ENCODE peak calls at places on chromosomes 12 and 14, in nine cellular contexts. K, L, A, S, J, M, O, P and R are unnamed samples.

GRCh38 chr12:86118161-86118560 is 138.0 kb downstream of the MGAT4C start:
- DNase-seq in O (no peak), L (no peak), K (no peak), M (no peak), A (no peak), J (no peak), S (no peak), P (no peak), R (no peak)

GRCh38 chr14:106029959-106030358 is 503.6 kb downstream of the TMEM121 start:
- DNase-seq in P (no peak), O (no peak), M (no peak), L (no peak), K (no peak), J (no peak), A (no peak), S (no peak), R (no peak)

GRCh38 chr12:44972746-44973421 is 78.0 kb downstream of the DBX2 start:
- DNase-seq in P (no peak), J (no peak), K (peak; percentile 43), S (no peak), M (peak; percentile 32), L (peak; percentile 83), A (no peak), O (no peak), R (peak; percentile 7)

GRCh38 chr12:24233519-24234246 is 284.2 kb upstream of the SOX5 start:
- DNase-seq in L (no peak), J (no peak), P (no peak), K (no peak), A (no peak), S (no peak), M (no peak), O (no peak), R (no peak)

GRCh38 chr12:91311081-91311480 is 128.5 kb upstream of the DCN start:
- DNase-seq in J (no peak), O (no peak), P (no peak), S (no peak), A (no peak), L (no peak), M (no peak), K (no peak), R (no peak)

GRCh38 chr12:100248886-100249285 is 18.0 kb downstream of the DEPDC4 start:
- DNase-seq in J (no peak), A (no peak), O (no peak), L (no peak), M (no peak), S (no peak), P (no peak), K (no peak), R (no peak)

GRCh38 chr14:40436551-40436950 is 1004.3 kb upstream of the FBXO33 start:
- DNase-seq in O (no peak), L (no peak), J (no peak), A (no peak), S (no peak), K (no peak), P (no peak), M (no peak), R (no peak)

GRCh38 chr14:39055786-39056474 is 47.1 kb downstream of the SEC23A start:
- DNase-seq in J (no peak), K (no peak), P (no peak), A (no peak), L (peak; percentile 5), M (no peak), O (no peak), S (no peak), R (no peak)

GRCh38 chr12:53780323-53780722 is 28.5 kb upstream of the CISTR start:
- DNase-seq in J (no peak), S (no peak), P (no peak), K (no peak), L (no peak), M (no peak), A (no peak), O (no peak), R (no peak)

DNA sequence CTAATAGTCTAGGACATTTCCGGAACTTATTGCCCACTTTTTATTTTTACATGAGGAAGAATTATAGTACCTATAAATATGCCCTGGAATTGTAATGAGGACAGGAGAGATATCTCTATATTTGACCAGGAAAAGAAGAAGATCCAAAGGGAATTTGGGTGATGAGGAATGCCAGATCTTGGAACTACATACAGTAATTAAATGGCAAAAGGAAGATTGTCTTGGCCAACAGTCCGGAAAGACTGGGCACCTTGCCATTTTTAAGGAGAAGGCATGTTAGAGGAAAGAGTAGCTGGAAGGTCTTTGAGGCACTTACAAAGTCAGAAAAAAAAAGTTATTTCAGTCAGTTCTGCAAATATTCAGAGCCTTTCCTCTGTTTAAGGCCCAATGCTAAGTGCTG is 616.4 kb downstream of the MED13L start:
- DNase-seq in K (no peak), S (no peak), A (no peak), P (no peak), J (no peak), L (no peak), M (no peak), O (no peak), R (no peak)
- TF ChIP-seq CTCF in K (no peak), S (no peak), A (no peak), P (no peak), J (no peak), L (no peak), M (no peak), O (no peak), R (no peak)

DNA sequence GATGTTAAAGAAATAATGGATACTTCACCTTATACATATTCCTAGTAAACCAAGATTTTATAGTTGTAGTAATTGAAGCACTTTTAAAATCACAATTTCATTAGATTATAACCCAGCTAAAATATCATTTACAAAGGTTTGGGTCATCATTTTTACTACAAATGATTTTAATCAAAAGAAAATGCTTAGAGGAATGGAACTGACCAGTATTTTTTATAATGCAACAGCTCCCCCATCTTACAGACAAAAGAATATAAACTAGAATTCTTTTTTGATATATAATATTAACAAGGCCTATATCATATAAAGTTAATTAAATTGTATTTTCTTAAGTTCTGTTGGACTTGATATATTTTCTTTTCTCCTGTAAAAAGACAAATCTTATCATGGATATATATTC is 20.4 kb upstream of the LRFN5 start:
- DNase-seq in J (no peak), O (no peak), K (peak; percentile 18), M (no peak), A (no peak), P (no peak), S (no peak), L (no peak), R (no peak)
- TF ChIP-seq CTCF in J (no peak), O (no peak), K (peak; percentile 47), M (no peak), A (no peak), P (no peak), S (no peak), L (no peak), R (no peak)

GRCh38 chr14:49552630-49553029 is 33.5 kb downstream of the RPS29 start:
- DNase-seq in M (no peak), J (no peak), A (no peak), O (no peak), K (no peak), S (no peak), P (no peak), L (no peak), R (no peak)

GRCh38 chr14:49551569-49551968 is 34.6 kb downstream of the RPS29 start:
- DNase-seq in P (no peak), M (no peak), O (no peak), J (no peak), A (no peak), K (no peak), S (no peak), L (no peak), R (no peak)

GRCh38 chr14:49549881-49550280 is 36.3 kb downstream of the RPS29 start:
- DNase-seq in A (no peak), L (peak; percentile 85), O (peak; percentile 26), J (no peak), S (no peak), P (no peak), K (peak; percentile 63), M (no peak), R (no peak)

GRCh38 chr14:49549446-49549845 is 36.7 kb downstream of the RPS29 start:
- DNase-seq in P (no peak), K (no peak), M (no peak), J (no peak), O (no peak), A (no peak), L (no peak), S (no peak), R (no peak)

DNA sequence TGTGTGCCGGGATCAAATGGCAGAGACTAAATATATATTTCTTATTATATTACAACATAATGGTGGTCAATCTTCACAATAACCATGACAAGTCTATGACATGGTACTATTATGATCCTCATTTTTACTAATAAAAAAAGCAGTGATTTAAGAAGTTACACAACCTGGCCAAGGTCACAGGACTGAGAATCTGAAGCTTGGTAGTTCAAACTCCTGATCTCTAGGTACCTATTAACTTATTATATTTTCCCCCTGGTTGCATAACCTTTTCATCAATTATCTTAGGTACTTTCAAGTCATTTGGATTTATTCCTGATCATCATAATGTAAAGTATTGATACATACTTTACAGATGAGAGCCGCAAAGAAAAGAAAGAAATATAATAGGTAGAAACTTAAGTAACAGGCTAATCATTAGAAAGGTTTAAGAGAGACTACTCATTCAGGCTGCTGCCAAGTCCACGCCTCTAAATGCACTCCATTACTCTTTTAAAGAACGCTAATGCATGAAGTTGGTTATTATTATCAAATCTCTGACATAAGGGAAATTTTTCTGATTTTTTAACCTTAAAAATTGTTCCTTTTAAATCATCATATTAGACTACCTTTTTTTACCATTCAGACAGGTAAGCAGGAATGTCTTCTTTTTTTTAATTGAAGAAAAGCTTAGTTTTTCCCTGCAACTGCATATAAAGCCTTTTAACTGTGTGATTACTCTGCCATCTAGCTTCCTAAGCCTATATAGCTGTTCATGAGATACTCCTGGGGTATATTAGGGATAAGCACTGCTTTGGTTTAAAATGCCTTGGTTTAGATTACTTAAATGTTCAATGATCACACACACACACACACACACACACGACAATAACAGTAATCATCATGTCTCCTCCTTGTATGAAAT is 35.6 kb downstream of the RPS29 start:
- DNase-seq in K (peak; percentile 73), P (no peak), M (no peak), L (peak; percentile 59), S (no peak), J (no peak), O (no peak), A (no peak), R (no peak)
- TF ChIP-seq CTCF in K (peak; percentile 88), P (peak; percentile 33), M (no peak), L (peak; percentile 64), S (no peak), J (no peak), O (peak; percentile 36), A (no peak), R (no peak)

DNA sequence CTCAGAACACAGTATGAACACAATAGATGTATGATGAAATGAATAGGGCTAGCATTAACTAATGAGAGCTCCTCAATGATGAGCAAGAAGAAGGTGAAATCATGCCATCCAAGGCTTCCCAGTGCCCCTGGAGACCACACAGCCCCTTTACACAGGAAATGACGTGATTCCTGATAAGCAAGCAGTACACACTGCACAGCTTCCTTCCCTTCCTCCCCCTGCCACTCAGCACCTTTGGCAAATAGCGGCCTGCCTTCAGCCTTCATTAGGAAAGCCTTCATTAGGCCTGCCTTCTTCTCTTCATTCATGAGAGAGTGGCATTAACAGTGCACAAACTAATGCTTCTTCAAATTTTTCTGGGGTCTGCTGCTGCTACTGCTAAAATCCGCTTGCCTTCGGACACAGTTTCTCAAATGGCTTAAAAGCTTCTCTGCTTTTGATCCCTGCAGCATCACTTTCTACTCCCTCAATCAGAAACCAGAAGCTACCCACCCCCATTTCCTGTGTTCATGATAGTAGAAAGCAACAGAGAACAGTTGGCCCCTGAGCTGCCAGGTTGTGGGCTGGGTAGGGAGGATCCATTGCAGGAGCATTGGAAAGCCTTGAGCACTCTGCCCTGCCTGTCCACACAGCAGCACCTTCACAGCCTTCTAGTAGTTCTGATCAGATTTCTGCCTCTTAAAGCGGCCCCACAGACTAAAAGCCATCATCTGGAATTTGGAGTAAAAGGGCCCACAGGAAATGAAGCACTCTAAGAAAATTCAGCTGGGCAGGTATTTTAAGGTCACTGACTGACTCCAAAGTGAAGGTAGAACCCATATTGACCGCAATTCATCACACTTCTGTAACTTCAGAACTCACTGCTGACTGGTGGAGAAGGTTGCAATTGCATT is 103.8 kb upstream of the ETV6 start:
- DNase-seq in L (peak; percentile 30), M (peak; percentile 73), S (no peak), K (no peak), J (no peak), A (no peak), O (no peak), P (no peak), R (peak; percentile 68)
- TF ChIP-seq CTCF in L (no peak), M (no peak), S (no peak), K (no peak), J (no peak), A (no peak), O (peak; percentile 9), P (no peak), R (peak; percentile 25)